ENCODE peak calls at places on chromosomes 7 and 10, in four cellular contexts. One of them, this sample, is unnamed.

GRCh38 chr7:867406-868188 is 8.8 kb upstream of the GET4 start:
- DNase-seq in SK-N-SH: no peak
- DNase-seq in GM12878: no peak
- DNase-seq in HCT116: no peak
- DNase-seq in this sample: peak; percentile 99

GRCh38 chr10:77771450-77771849 is 133.8 kb upstream of the KCNMA1 start:
- DNase-seq in SK-N-SH: no peak
- DNase-seq in GM12878: no peak
- DNase-seq in HCT116: no peak
- DNase-seq in this sample: no peak

GRCh38 chr10:31601136-31601535 is 282.1 kb downstream of the ZEB1 start:
- DNase-seq in SK-N-SH: no peak
- DNase-seq in GM12878: no peak
- DNase-seq in HCT116: no peak
- DNase-seq in this sample: no peak

GRCh38 chr7:78587443-78588044 is 789.0 kb downstream of the PHTF2 start:
- DNase-seq in SK-N-SH: peak; percentile 47
- DNase-seq in GM12878: no peak
- DNase-seq in HCT116: peak; percentile 6
- DNase-seq in this sample: peak; percentile 37

GRCh38 chr7:24058953-24059352 is 225.0 kb upstream of the NPY start:
- DNase-seq in SK-N-SH: no peak
- DNase-seq in GM12878: no peak
- DNase-seq in HCT116: no peak
- DNase-seq in this sample: no peak

GRCh38 chr10:88073676-88074075 is 210.3 kb downstream of the PTEN start:
- DNase-seq in SK-N-SH: no peak
- DNase-seq in GM12878: no peak
- DNase-seq in HCT116: no peak
- DNase-seq in this sample: no peak

GRCh38 chr7:43649755-43650274 is 66.9 kb downstream of the STK17A start:
- DNase-seq in SK-N-SH: no peak
- DNase-seq in GM12878: peak; percentile 97
- DNase-seq in HCT116: no peak
- DNase-seq in this sample: no peak

GRCh38 chr10:46523119-46523880 is 33.2 kb downstream of the GPRIN2 start:
- DNase-seq in SK-N-SH: peak; percentile 48
- DNase-seq in GM12878: no peak
- DNase-seq in HCT116: peak; percentile 13
- DNase-seq in this sample: no peak

GRCh38 chr7:23353172-23353571 is 54.0 kb downstream of the MALSU1 start:
- DNase-seq in SK-N-SH: no peak
- DNase-seq in GM12878: peak; percentile 66
- DNase-seq in HCT116: no peak
- DNase-seq in this sample: no peak

GRCh38 chr7:2255145-2256139 is 13.4 kb downstream of the NUDT1 start:
- DNase-seq in SK-N-SH: peak; percentile 33
- DNase-seq in GM12878: no peak
- DNase-seq in HCT116: no peak
- DNase-seq in this sample: no peak

GRCh38 chr7:65247491-65247890 is 126.2 kb upstream of the ZNF92 start:
- DNase-seq in SK-N-SH: no peak
- DNase-seq in GM12878: no peak
- DNase-seq in HCT116: no peak
- DNase-seq in this sample: no peak

GRCh38 chr7:5296627-5297226 is 14.0 kb downstream of the SLC29A4 start:
- DNase-seq in SK-N-SH: peak; percentile 93
- DNase-seq in GM12878: peak; percentile 1
- DNase-seq in HCT116: no peak
- DNase-seq in this sample: peak; percentile 94

DNA sequence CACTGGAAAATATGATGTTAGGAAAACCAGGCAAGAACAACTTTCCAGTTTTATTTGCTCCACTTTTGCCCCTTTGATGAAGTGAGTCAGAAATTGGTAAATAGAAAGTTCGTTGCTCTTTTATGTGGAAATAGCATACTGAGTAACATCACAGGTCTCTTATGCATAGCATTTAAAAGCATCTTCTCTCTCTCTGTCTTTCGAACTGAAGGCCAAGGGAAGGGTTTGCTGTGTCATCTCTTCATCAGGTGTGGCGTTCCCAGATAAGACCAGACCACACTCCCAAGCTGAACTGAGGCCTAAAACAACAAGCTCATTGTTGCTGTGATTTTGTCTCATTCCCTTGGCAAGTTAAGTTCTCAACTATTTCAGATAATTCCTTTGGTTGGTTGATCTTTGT is 131.8 kb upstream of the GRB10 start:
- DNase-seq in SK-N-SH: no peak
- DNase-seq in GM12878: no peak
- DNase-seq in HCT116: no peak
- DNase-seq in this sample: no peak
- TF ChIP-seq JUND in SK-N-SH: no peak
- TF ChIP-seq JUND in GM12878: no peak
- TF ChIP-seq JUND in HCT116: no peak
- TF ChIP-seq JUND in this sample: no peak

DNA sequence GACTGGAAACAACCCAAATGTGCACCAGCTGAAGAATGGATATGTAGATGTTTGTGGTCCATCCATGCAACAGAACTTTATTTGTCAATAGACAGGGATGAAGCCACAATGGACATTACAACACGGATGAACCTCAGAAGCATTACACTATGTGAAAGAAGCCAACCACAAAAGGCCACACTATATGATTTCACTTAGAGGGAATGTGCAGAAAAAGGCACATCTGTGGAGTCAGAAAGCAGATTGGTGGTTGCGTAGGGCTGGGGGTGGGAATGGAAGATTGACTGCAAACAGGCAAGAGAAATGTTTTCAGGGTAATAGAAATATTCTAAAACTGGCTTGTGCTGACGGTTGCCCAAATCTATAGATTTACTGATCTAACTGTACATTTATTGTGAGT is 34.3 kb upstream of the WASHC2A start:
- DNase-seq in SK-N-SH: no peak
- DNase-seq in GM12878: no peak
- DNase-seq in HCT116: no peak
- DNase-seq in this sample: no peak
- TF ChIP-seq JUND in SK-N-SH: no peak
- TF ChIP-seq JUND in GM12878: no peak
- TF ChIP-seq JUND in HCT116: no peak
- TF ChIP-seq JUND in this sample: no peak

DNA sequence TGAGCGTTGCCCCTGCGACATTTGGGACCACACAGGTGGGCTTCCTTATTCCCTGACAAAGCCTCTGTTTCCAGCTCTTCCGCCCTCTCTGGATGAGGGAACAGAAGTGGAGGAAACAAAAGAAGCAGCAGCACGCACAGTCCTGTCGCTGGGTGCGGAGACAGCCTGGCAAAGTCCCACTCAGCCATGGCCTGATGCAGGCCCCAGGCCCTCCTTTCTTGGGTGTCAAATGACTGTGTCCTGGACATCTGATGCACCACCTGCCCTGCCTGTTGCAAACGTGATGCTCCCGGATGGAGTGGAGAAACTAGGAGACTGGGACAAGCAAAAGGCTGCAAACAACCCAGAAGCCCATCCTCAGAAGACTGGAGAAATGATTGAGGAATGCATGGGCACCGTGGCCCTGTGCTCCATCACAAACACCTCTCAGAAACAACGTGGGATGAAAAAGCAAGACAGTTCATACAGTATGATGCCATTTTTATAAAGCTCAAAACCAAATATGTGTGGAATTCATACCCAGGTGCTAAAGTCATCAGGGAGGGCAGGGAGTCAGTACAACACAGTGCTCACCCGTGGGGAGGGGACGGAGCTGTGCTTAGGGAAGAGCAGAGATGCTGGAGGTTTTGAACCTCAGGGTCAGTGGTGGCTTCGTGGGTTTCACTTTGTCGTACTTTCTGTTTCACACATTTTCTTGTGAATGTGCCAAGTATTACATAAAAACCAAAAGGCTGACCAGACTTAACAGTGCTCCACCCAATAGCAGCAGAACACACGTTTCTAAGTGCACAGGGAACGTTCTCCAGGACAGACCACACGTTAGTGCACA is 20.9 kb downstream of the ZMIZ2 start:
- DNase-seq in SK-N-SH: no peak
- DNase-seq in GM12878: peak; percentile 80
- DNase-seq in HCT116: no peak
- DNase-seq in this sample: no peak
- TF ChIP-seq JUND in SK-N-SH: peak; percentile 36
- TF ChIP-seq JUND in GM12878: no peak
- TF ChIP-seq JUND in HCT116: peak; percentile 10
- TF ChIP-seq JUND in this sample: no peak

GRCh38 chr10:114855776-114856543 is 34.4 kb downstream of the FHIP2A start:
- DNase-seq in SK-N-SH: no peak
- DNase-seq in GM12878: no peak
- DNase-seq in HCT116: no peak
- DNase-seq in this sample: no peak
- TF ChIP-seq JUND in SK-N-SH: no peak
- TF ChIP-seq JUND in GM12878: no peak
- TF ChIP-seq JUND in HCT116: no peak
- TF ChIP-seq JUND in this sample: no peak